ENCODE peak calls at places on chromosomes 2 and 18, in five cellular contexts. F is fibroblast of the aortic adventitia, M is uterus, H is GM12865, J is cardiac fibroblast. T is an unnamed sample.

GRCh38 chr2:162828545-162828944 is 10.0 kb downstream of the KCNH7 start:
- DNase-seq in J (no peak), H (no peak), M (no peak), F (no peak), T (no peak)

GRCh38 chr2:138293549-138293948 is 208.0 kb upstream of the SPOPL start:
- DNase-seq in H (no peak), J (no peak), F (no peak), M (no peak), T (no peak)

GRCh38 chr2:192377174-192377573 is 182.4 kb upstream of the TMEFF2 start:
- DNase-seq in M (no peak), H (no peak), J (no peak), F (no peak), T (no peak)

GRCh38 chr2:64750001-64750816 is 96.5 kb upstream of the SERTAD2 start:
- DNase-seq in J (peak), M (peak), F (peak), H (peak), T (peak)

GRCh38 chr2:171158790-171159325 is 1.8 kb downstream of the TLK1 start:
- DNase-seq in M (no peak), F (no peak), J (no peak), H (peak), T (no peak)

GRCh38 chr2:233976690-233977294 is 59.6 kb downstream of the TRPM8 start:
- DNase-seq in J (peak), M (no peak), H (peak), F (peak), T (peak)

GRCh38 chr2:72096181-72096580 is 51.5 kb downstream of the CYP26B1 start:
- DNase-seq in F (no peak), M (no peak), J (no peak), H (no peak), T (no peak)

GRCh38 chr2:190835303-190835930 is 45.2 kb upstream of the GLS start:
- DNase-seq in F (peak), H (no peak), M (peak), J (peak), T (peak)

GRCh38 chr2:110816404-110817365 is 84.3 kb downstream of the ACOXL start:
- DNase-seq in M (no peak), H (no peak), F (no peak), J (no peak), T (no peak)

GRCh38 chr2:61253136-61253535 is 91.1 kb downstream of the C2orf74 start:
- DNase-seq in M (no peak), J (no peak), H (no peak), F (no peak), T (no peak)

GRCh38 chr2:328761-329160 is 40.9 kb upstream of the ALKAL2 start:
- DNase-seq in M (no peak), J (no peak), F (no peak), H (no peak), T (peak)

GRCh38 chr2:121479882-121480522 is 50.7 kb upstream of the RNU4ATAC start:
- DNase-seq in J (peak), M (no peak), H (no peak), F (peak), T (no peak)

GRCh38 chr2:120735750-120736170 is at the start of gene GLI2:
- DNase-seq in J (peak), H (peak), F (peak), M (peak), T (peak)

GRCh38 chr2:239593455-239593854 is 192.6 kb upstream of the HDAC4 start:
- DNase-seq in J (no peak), F (no peak), M (peak), H (no peak), T (no peak)

GRCh38 chr18:62388855-62389760 is 64.0 kb downstream of the TNFRSF11A start:
- DNase-seq in H (no peak), J (peak), F (peak), M (no peak), T (no peak)

GRCh38 chr2:7725132-7725849 is 808.1 kb downstream of the RNF144A start:
- DNase-seq in J (peak), M (peak), H (peak), F (peak), T (no peak)

GRCh38 chr2:240468300-240469238 is 33.1 kb downstream of the GPC1 start:
- DNase-seq in M (no peak), J (no peak), H (no peak), F (no peak), T (no peak)

GRCh38 chr2:48874282-48874681 is 118.8 kb upstream of the LHCGR start:
- DNase-seq in M (no peak), J (no peak), F (no peak), H (no peak), T (no peak)

GRCh38 chr2:153133716-153134115 is 344.8 kb downstream of the RPRM start:
- DNase-seq in M (no peak), F (no peak), J (no peak), H (no peak), T (no peak)

GRCh38 chr2:180133736-180134135 is 126.6 kb upstream of the CWC22 start:
- DNase-seq in H (no peak), M (no peak), F (no peak), J (no peak), T (no peak)

GRCh38 chr2:216339456-216340279 is 32.6 kb downstream of the MARCHF4 start:
- DNase-seq in J (peak), M (peak), H (no peak), F (peak), T (no peak)

GRCh38 chr2:64104944-64105343 is 39.3 kb downstream of the PELI1 start:
- DNase-seq in H (no peak), J (no peak), F (no peak), M (no peak), T (no peak)

GRCh38 chr2:160613466-160614153 is 120.0 kb upstream of the RBMS1 start:
- DNase-seq in H (no peak), M (no peak), F (peak), J (peak), T (peak)

GRCh38 chr2:234437642-234438321 is 59.1 kb downstream of the ARL4C start:
- DNase-seq in M (no peak), F (no peak), J (no peak), H (no peak), T (no peak)

GRCh38 chr2:241858206-241859016 is at the start of gene PDCD1:
- DNase-seq in J (no peak), H (peak), M (peak), F (no peak), T (no peak)

GRCh38 chr18:42730272-42730671 is 385.2 kb downstream of the RIT2 start:
- DNase-seq in F (peak), M (no peak), J (peak), H (no peak), T (no peak)

GRCh38 chr2:25936889-25937545 is 45.3 kb downstream of the KIF3C start:
- DNase-seq in H (no peak), J (peak), F (no peak), M (no peak), T (no peak)

GRCh38 chr2:46252891-46253659 is 44.1 kb upstream of the EPAS1 start:
- DNase-seq in J (peak), H (no peak), M (no peak), F (peak), T (no peak)

GRCh38 chr2:46412010-46412409 is 67.4 kb upstream of the TMEM247 start:
- DNase-seq in J (no peak), H (no peak), F (no peak), M (no peak), T (no peak)

GRCh38 chr18:28541941-28542340 is 365.0 kb upstream of the CDH2 start:
- DNase-seq in M (no peak), F (no peak), H (no peak), J (no peak), T (no peak)

GRCh38 chr2:38187416-38188127 is 111.6 kb upstream of the CYP1B1 start:
- DNase-seq in H (no peak), F (peak), M (peak), J (peak), T (peak)

GRCh38 chr18:71630686-71631085 is 913.5 kb downstream of the CBLN2 start:
- DNase-seq in H (no peak), J (no peak), M (no peak), F (peak), T (no peak)

GRCh38 chr2:71697106-71698010 is 244.0 kb downstream of the DYSF start:
- DNase-seq in F (no peak), J (no peak), M (no peak), H (no peak), T (no peak)

GRCh38 chr18:57446322-57446721 is 11.1 kb downstream of the ONECUT2 start:
- DNase-seq in H (peak), J (no peak), M (no peak), F (no peak), T (no peak)

GRCh38 chr2:177708660-177709328 is 316.2 kb downstream of the AGPS start:
- DNase-seq in H (no peak), M (no peak), F (no peak), J (no peak), T (no peak)

GRCh38 chr2:20422679-20423271 is 24.1 kb upstream of the RHOB start:
- DNase-seq in M (peak), J (peak), H (peak), F (peak), T (no peak)
- TF ChIP-seq CTCF in M (no peak), J (no peak), H (peak), F (no peak), T (peak)

DNA sequence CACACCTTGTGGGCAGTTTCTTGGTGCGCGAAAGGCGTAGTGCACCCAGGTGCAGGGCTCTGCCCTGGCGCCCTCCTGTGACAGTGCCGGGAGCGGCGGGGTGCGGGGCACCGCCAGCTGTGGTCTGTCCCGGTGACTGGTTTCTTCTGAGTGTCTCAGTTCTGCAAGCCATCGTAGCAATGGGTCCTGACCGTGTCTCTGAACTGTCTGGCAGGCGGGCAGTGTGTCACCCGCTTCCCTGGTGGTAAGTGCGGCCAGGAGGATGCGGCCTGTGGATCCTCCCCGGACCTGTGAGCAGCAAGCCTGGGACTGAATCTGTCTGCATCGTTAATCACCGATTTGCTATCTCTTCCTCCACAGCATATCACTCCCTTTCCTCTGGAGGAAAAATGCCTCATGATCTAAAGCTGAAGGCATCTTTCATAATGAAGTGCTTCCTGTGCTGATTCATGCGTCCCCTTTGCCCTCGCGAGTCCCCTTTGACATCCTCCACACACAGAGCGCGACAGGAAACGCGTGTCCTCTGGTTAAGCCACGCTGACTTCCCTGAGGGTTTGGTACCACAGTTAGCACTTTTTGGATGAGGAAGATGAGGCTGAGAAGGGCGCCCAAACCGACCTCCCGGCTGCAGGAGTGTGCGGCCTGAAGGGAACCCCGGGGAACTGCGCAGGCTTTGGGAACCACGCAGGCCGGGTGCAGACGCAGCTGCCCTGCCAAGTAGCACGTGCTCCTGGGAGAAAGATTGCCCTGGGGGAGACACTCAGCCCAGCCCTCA is 416.0 kb upstream of the HS6ST1 start:
- DNase-seq in F (no peak), H (peak), J (peak), M (no peak), T (peak)
- TF ChIP-seq CTCF in F (no peak), H (no peak), J (no peak), M (no peak), T (no peak)

GRCh38 chr18:48614005-48614404 is 75.2 kb downstream of the CTIF start:
- DNase-seq in F (no peak), H (no peak), M (no peak), J (no peak), T (no peak)
- TF ChIP-seq CTCF in F (no peak), H (no peak), M (no peak), J (no peak), T (no peak)

GRCh38 chr2:219553168-219553417 is 9.3 kb downstream of the TMEM198 start:
- DNase-seq in J (no peak), H (no peak), F (no peak), M (no peak), T (no peak)

GRCh38 chr2:219551412-219551811 is 7.6 kb downstream of the TMEM198 start:
- DNase-seq in J (peak), M (peak), F (peak), H (no peak), T (no peak)

GRCh38 chr2:219552382-219553167 is 8.7 kb downstream of the TMEM198 start:
- DNase-seq in M (peak), H (peak), J (peak), F (peak), T (peak)

GRCh38 chr2:219553463-219553862 is 9.6 kb downstream of the TMEM198 start:
- DNase-seq in F (no peak), H (no peak), J (no peak), M (no peak), T (no peak)

DNA sequence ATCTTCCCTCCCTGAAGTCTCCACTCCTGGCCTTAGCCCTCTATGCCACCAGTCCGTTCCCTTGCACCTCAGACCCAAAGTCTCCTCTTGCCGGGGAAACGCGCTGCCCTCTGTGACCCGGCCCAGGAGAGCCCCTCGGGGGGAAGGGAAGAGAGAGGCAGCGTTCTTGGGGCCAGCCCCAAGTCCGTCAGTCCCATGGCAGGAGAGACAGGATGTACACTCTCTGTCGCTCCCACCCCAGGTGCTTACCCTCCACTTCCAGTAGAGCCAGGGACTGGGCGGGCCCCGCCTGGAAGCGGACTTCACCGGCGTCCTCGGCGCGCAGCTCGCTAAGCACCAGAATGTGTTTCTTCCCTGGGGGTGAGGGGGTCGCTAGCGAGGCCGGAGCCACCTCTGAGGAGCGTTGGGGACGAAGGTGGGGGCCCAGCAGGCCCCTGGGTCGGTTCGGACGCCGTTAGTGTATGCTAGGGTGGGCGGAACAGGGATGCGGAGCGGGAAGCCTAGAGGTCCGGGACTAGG is 8.1 kb downstream of the TMEM198 start:
- DNase-seq in H (no peak), J (no peak), M (no peak), F (no peak), T (no peak)
- TF ChIP-seq CTCF in H (no peak), J (no peak), M (no peak), F (no peak), T (no peak)

DNA sequence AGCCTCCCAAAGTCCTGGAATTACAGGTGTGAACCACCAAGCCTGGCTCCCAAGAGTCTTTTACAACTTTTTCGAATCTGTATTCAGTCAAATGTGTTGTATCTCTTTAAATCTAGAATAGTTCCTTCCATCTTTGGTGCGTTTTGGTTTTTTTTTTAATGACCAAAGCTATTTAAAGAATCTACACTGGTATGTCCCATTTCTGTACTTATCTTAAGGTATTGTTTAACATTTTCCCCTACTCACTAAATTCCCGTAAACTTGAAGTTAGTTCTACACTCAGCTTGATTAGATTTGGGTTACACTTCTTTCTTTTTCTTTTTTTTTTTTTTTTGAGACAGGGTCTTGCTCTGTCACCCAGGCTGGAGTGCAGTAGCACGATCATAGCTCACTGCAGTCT is 63.8 kb downstream of the TMEM237 start:
- DNase-seq in J (peak), H (no peak), F (peak), M (no peak), T (no peak)
- TF ChIP-seq CTCF in J (no peak), H (no peak), F (no peak), M (no peak), T (no peak)

GRCh38 chr2:117982376-117983033 is 31.4 kb downstream of the CCDC93 start:
- DNase-seq in M (no peak), H (no peak), J (no peak), F (no peak), T (no peak)
- TF ChIP-seq CTCF in M (no peak), H (no peak), J (no peak), F (peak), T (peak)